ENCODE peak calls at places on chromosome 3, in ten cellular contexts. One of them, this sample, is unnamed.

GRCh38 chr3:194306109-194306686 is 44.9 kb downstream of the CPN2 start:
- DNase-seq in LNCaP clone FGC: no peak
- DNase-seq in WTC11: no peak
- DNase-seq in ascending aorta: no peak
- DNase-seq in colonic mucosa: no peak
- DNase-seq in ovary: no peak
- DNase-seq in lower lobe of right lung: no peak
- DNase-seq in HFF-Myc: no peak
- DNase-seq in fibroblast of pulmonary artery: no peak
- DNase-seq in mesothelial cell of epicardium: peak
- DNase-seq in this sample: no peak

GRCh38 chr3:80285370-80285769 is 517.6 kb upstream of the ROBO1 start:
- DNase-seq in fibroblast of pulmonary artery: no peak
- DNase-seq in ascending aorta: no peak
- DNase-seq in WTC11: no peak
- DNase-seq in mesothelial cell of epicardium: no peak
- DNase-seq in colonic mucosa: no peak
- DNase-seq in ovary: no peak
- DNase-seq in HFF-Myc: no peak
- DNase-seq in lower lobe of right lung: no peak
- DNase-seq in LNCaP clone FGC: no peak
- DNase-seq in this sample: no peak

GRCh38 chr3:167913218-167913902 is 177.8 kb downstream of the SERPINI1 start:
- DNase-seq in lower lobe of right lung: peak
- DNase-seq in fibroblast of pulmonary artery: peak
- DNase-seq in colonic mucosa: no peak
- DNase-seq in mesothelial cell of epicardium: no peak
- DNase-seq in WTC11: peak
- DNase-seq in HFF-Myc: no peak
- DNase-seq in LNCaP clone FGC: no peak
- DNase-seq in ovary: no peak
- DNase-seq in ascending aorta: no peak
- DNase-seq in this sample: no peak

GRCh38 chr3:123278446-123278845 is 76.7 kb downstream of the SEC22A start:
- DNase-seq in ovary: no peak
- DNase-seq in colonic mucosa: no peak
- DNase-seq in mesothelial cell of epicardium: no peak
- DNase-seq in fibroblast of pulmonary artery: no peak
- DNase-seq in ascending aorta: no peak
- DNase-seq in LNCaP clone FGC: no peak
- DNase-seq in lower lobe of right lung: no peak
- DNase-seq in HFF-Myc: no peak
- DNase-seq in WTC11: no peak
- DNase-seq in this sample: no peak

GRCh38 chr3:4977001-4977888 is 2.0 kb upstream of the BHLHE40 start:
- DNase-seq in colonic mucosa: peak
- DNase-seq in ovary: peak
- DNase-seq in WTC11: peak
- DNase-seq in mesothelial cell of epicardium: no peak
- DNase-seq in fibroblast of pulmonary artery: peak
- DNase-seq in ascending aorta: peak
- DNase-seq in HFF-Myc: no peak
- DNase-seq in lower lobe of right lung: peak
- DNase-seq in LNCaP clone FGC: no peak
- DNase-seq in this sample: no peak

GRCh38 chr3:128107809-128108208 is 15.8 kb downstream of the RUVBL1 start:
- DNase-seq in mesothelial cell of epicardium: no peak
- DNase-seq in ascending aorta: no peak
- DNase-seq in fibroblast of pulmonary artery: no peak
- DNase-seq in HFF-Myc: no peak
- DNase-seq in lower lobe of right lung: no peak
- DNase-seq in ovary: no peak
- DNase-seq in LNCaP clone FGC: peak
- DNase-seq in WTC11: no peak
- DNase-seq in colonic mucosa: no peak
- DNase-seq in this sample: no peak

GRCh38 chr3:177357352-177358084 is 160.2 kb upstream of the TBL1XR1 start:
- DNase-seq in WTC11: no peak
- DNase-seq in mesothelial cell of epicardium: no peak
- DNase-seq in lower lobe of right lung: no peak
- DNase-seq in LNCaP clone FGC: no peak
- DNase-seq in ascending aorta: no peak
- DNase-seq in colonic mucosa: peak
- DNase-seq in ovary: peak
- DNase-seq in HFF-Myc: peak
- DNase-seq in fibroblast of pulmonary artery: peak
- DNase-seq in this sample: no peak

GRCh38 chr3:190026154-190026553 is 94.5 kb downstream of the P3H2 start:
- DNase-seq in LNCaP clone FGC: no peak
- DNase-seq in HFF-Myc: no peak
- DNase-seq in WTC11: no peak
- DNase-seq in fibroblast of pulmonary artery: no peak
- DNase-seq in ascending aorta: no peak
- DNase-seq in colonic mucosa: no peak
- DNase-seq in lower lobe of right lung: no peak
- DNase-seq in ovary: no peak
- DNase-seq in mesothelial cell of epicardium: no peak
- DNase-seq in this sample: no peak

GRCh38 chr3:138270245-138270644 is 59.4 kb downstream of the NME9 start:
- DNase-seq in colonic mucosa: no peak
- DNase-seq in WTC11: no peak
- DNase-seq in LNCaP clone FGC: no peak
- DNase-seq in fibroblast of pulmonary artery: no peak
- DNase-seq in HFF-Myc: no peak
- DNase-seq in lower lobe of right lung: no peak
- DNase-seq in ovary: no peak
- DNase-seq in mesothelial cell of epicardium: no peak
- DNase-seq in ascending aorta: no peak
- DNase-seq in this sample: no peak
- TF ChIP-seq CTCF in colonic mucosa: no peak
- TF ChIP-seq CTCF in WTC11: no peak
- TF ChIP-seq CTCF in LNCaP clone FGC: peak
- TF ChIP-seq CTCF in fibroblast of pulmonary artery: no peak
- TF ChIP-seq CTCF in HFF-Myc: no peak
- TF ChIP-seq CTCF in lower lobe of right lung: no peak
- TF ChIP-seq CTCF in ovary: no peak
- TF ChIP-seq CTCF in mesothelial cell of epicardium: no peak
- TF ChIP-seq CTCF in ascending aorta: no peak
- TF ChIP-seq CTCF in this sample: no peak

GRCh38 chr3:108124337-108125150 is 33.7 kb upstream of the CD47 start:
- DNase-seq in fibroblast of pulmonary artery: peak
- DNase-seq in lower lobe of right lung: no peak
- DNase-seq in HFF-Myc: no peak
- DNase-seq in colonic mucosa: no peak
- DNase-seq in WTC11: no peak
- DNase-seq in ascending aorta: no peak
- DNase-seq in mesothelial cell of epicardium: no peak
- DNase-seq in ovary: no peak
- DNase-seq in LNCaP clone FGC: no peak
- DNase-seq in this sample: no peak
- TF ChIP-seq CTCF in fibroblast of pulmonary artery: no peak
- TF ChIP-seq CTCF in lower lobe of right lung: no peak
- TF ChIP-seq CTCF in HFF-Myc: no peak
- TF ChIP-seq CTCF in colonic mucosa: no peak
- TF ChIP-seq CTCF in WTC11: no peak
- TF ChIP-seq CTCF in ascending aorta: no peak
- TF ChIP-seq CTCF in mesothelial cell of epicardium: no peak
- TF ChIP-seq CTCF in ovary: no peak
- TF ChIP-seq CTCF in LNCaP clone FGC: no peak
- TF ChIP-seq CTCF in this sample: no peak

DNA sequence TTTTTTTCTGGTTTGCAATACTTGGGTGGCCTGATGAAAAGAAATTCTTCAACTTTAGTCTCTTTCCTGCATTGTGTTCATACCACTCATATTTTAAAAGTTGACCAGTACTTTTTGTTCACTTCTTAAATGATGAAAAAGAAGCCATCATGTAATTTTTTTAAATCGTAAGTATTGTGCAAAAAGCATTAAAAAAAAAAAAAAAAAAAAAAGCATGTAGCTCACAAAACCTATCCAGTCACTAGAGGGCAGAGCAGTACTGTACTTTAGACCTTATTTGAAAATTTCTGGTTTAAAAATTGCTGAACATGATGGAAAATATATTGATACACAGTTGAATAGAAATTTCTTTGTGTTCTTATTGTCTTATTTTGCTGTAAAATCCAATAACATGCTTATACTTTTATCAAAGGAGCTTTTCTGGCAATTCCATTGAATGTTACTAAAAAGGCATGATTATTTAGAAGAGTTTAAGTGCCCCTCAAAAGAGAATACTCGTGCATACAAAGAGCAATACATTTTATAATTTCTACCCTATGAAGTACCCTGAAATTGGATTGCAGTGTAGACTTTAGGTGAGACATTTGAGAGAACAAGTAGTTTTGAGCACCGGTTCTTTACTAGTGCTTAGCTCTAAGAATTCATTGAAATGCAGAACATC is 137.7 kb downstream of the BBX start:
- DNase-seq in WTC11: no peak
- DNase-seq in mesothelial cell of epicardium: no peak
- DNase-seq in HFF-Myc: no peak
- DNase-seq in lower lobe of right lung: no peak
- DNase-seq in colonic mucosa: no peak
- DNase-seq in LNCaP clone FGC: no peak
- DNase-seq in ovary: no peak
- DNase-seq in fibroblast of pulmonary artery: peak
- DNase-seq in ascending aorta: no peak
- DNase-seq in this sample: no peak
- TF ChIP-seq CTCF in WTC11: peak
- TF ChIP-seq CTCF in mesothelial cell of epicardium: peak
- TF ChIP-seq CTCF in HFF-Myc: peak
- TF ChIP-seq CTCF in lower lobe of right lung: peak
- TF ChIP-seq CTCF in colonic mucosa: peak
- TF ChIP-seq CTCF in LNCaP clone FGC: peak
- TF ChIP-seq CTCF in ovary: peak
- TF ChIP-seq CTCF in fibroblast of pulmonary artery: peak
- TF ChIP-seq CTCF in ascending aorta: peak
- TF ChIP-seq CTCF in this sample: peak

GRCh38 chr3:11547498-11547897 is 96.2 kb downstream of the VGLL4 start:
- DNase-seq in WTC11: no peak
- DNase-seq in ovary: no peak
- DNase-seq in lower lobe of right lung: no peak
- DNase-seq in mesothelial cell of epicardium: no peak
- DNase-seq in HFF-Myc: no peak
- DNase-seq in fibroblast of pulmonary artery: no peak
- DNase-seq in LNCaP clone FGC: no peak
- DNase-seq in colonic mucosa: no peak
- DNase-seq in ascending aorta: no peak
- DNase-seq in this sample: no peak

GRCh38 chr3:11548721-11549131 is 95.0 kb downstream of the VGLL4 start:
- DNase-seq in LNCaP clone FGC: no peak
- DNase-seq in lower lobe of right lung: no peak
- DNase-seq in colonic mucosa: no peak
- DNase-seq in HFF-Myc: no peak
- DNase-seq in WTC11: no peak
- DNase-seq in fibroblast of pulmonary artery: peak
- DNase-seq in ovary: no peak
- DNase-seq in ascending aorta: no peak
- DNase-seq in mesothelial cell of epicardium: no peak
- DNase-seq in this sample: no peak

GRCh38 chr3:11551019-11551418 is 92.7 kb downstream of the VGLL4 start:
- DNase-seq in HFF-Myc: no peak
- DNase-seq in lower lobe of right lung: no peak
- DNase-seq in fibroblast of pulmonary artery: no peak
- DNase-seq in mesothelial cell of epicardium: no peak
- DNase-seq in LNCaP clone FGC: no peak
- DNase-seq in WTC11: no peak
- DNase-seq in colonic mucosa: no peak
- DNase-seq in ovary: no peak
- DNase-seq in ascending aorta: no peak
- DNase-seq in this sample: no peak

GRCh38 chr3:11546657-11547302 is 96.9 kb downstream of the VGLL4 start:
- DNase-seq in LNCaP clone FGC: no peak
- DNase-seq in ascending aorta: no peak
- DNase-seq in ovary: no peak
- DNase-seq in mesothelial cell of epicardium: no peak
- DNase-seq in fibroblast of pulmonary artery: no peak
- DNase-seq in lower lobe of right lung: no peak
- DNase-seq in HFF-Myc: no peak
- DNase-seq in colonic mucosa: no peak
- DNase-seq in WTC11: no peak
- DNase-seq in this sample: no peak

DNA sequence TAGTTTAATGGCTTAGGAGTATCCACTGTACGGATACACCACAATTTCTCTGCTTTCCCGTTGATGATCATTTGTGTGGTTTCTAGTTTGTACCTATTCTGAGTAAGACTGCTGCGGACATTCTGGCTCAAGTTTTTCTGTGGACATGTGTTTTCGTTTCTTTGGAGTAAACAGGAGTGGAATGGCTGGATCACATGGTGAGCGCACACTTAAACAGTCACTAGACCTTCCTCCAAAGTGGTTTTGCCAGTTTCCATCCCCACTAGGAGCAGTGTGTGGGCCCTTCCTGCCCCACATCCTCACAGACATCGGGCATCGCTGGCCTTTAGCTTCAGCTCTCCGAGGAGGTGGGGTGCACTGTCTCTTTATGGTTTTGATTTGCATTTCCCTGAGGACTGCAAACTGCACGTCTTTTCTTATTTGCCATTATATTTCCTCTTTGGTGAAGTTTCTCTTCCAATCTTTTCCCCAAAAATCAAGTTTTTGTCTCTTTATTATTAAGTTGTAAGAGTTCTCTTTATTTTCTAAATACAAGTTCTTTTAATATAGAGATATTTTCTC is 94.1 kb downstream of the VGLL4 start:
- DNase-seq in ovary: no peak
- DNase-seq in LNCaP clone FGC: no peak
- DNase-seq in colonic mucosa: no peak
- DNase-seq in fibroblast of pulmonary artery: no peak
- DNase-seq in ascending aorta: no peak
- DNase-seq in lower lobe of right lung: no peak
- DNase-seq in mesothelial cell of epicardium: no peak
- DNase-seq in WTC11: no peak
- DNase-seq in HFF-Myc: no peak
- DNase-seq in this sample: no peak
- TF ChIP-seq CTCF in ovary: no peak
- TF ChIP-seq CTCF in LNCaP clone FGC: no peak
- TF ChIP-seq CTCF in colonic mucosa: no peak
- TF ChIP-seq CTCF in fibroblast of pulmonary artery: no peak
- TF ChIP-seq CTCF in ascending aorta: no peak
- TF ChIP-seq CTCF in lower lobe of right lung: no peak
- TF ChIP-seq CTCF in mesothelial cell of epicardium: no peak
- TF ChIP-seq CTCF in WTC11: no peak
- TF ChIP-seq CTCF in HFF-Myc: no peak
- TF ChIP-seq CTCF in this sample: no peak